ENCODE peak calls at places on chromosomes 1 and 21, in four cellular contexts. W is WTC11, H is SK-N-SH, U is K562. B is an unnamed sample.

GRCh38 chr1:228968841-228969606 is 233.7 kb downstream of the RHOU start:
- DNase-seq in W (no peak), H (no peak), U (no peak), B (no peak)

GRCh38 chr1:62735491-62736171 is 47.4 kb upstream of the DOCK7 start:
- DNase-seq in W (no peak), H (no peak), U (no peak), B (no peak)

GRCh38 chr1:6097824-6098223 is 52.1 kb downstream of the KCNAB2 start:
- DNase-seq in W (no peak), H (no peak), U (no peak), B (no peak)

GRCh38 chr1:119582801-119583200 is 65.3 kb downstream of the ZNF697 start:
- DNase-seq in W (peak), H (peak), U (peak), B (peak)

GRCh38 chr1:42753070-42753469 is 13.0 kb upstream of the CLDN19 start:
- DNase-seq in W (no peak), H (no peak), U (no peak), B (no peak)

GRCh38 chr1:25924454-25924853 is 18.2 kb upstream of the STMN1 start:
- DNase-seq in W (no peak), H (no peak), U (no peak), B (no peak)

GRCh38 chr1:209105769-209106168 is 477.7 kb upstream of the CAMK1G start:
- DNase-seq in W (no peak), H (no peak), U (no peak), B (no peak)

GRCh38 chr1:85406887-85407593 is 57.9 kb downstream of the DDAH1 start:
- DNase-seq in W (no peak), H (no peak), U (no peak), B (peak)

GRCh38 chr1:154304664-154305337 is 16.1 kb upstream of the AQP10 start:
- DNase-seq in W (no peak), H (no peak), U (peak), B (peak)

GRCh38 chr1:228437424-228437823 is 20.8 kb upstream of the TRIM17 start:
- DNase-seq in W (no peak), H (no peak), U (no peak), B (no peak)

GRCh38 chr1:200653022-200653462 is 16.7 kb downstream of the DDX59 start:
- DNase-seq in W (no peak), H (no peak), U (no peak), B (no peak)

GRCh38 chr21:15254111-15254510 is 189.3 kb upstream of the NRIP1 start:
- DNase-seq in W (no peak), H (no peak), U (no peak), B (no peak)

GRCh38 chr21:15260604-15261003 is 195.8 kb upstream of the NRIP1 start:
- DNase-seq in W (no peak), H (no peak), U (no peak), B (no peak)

GRCh38 chr21:15257646-15258045 is 192.8 kb upstream of the NRIP1 start:
- DNase-seq in W (no peak), H (no peak), U (no peak), B (no peak)

GRCh38 chr21:15252437-15252836 is 187.6 kb upstream of the NRIP1 start:
- DNase-seq in W (no peak), H (no peak), U (no peak), B (no peak)

DNA sequence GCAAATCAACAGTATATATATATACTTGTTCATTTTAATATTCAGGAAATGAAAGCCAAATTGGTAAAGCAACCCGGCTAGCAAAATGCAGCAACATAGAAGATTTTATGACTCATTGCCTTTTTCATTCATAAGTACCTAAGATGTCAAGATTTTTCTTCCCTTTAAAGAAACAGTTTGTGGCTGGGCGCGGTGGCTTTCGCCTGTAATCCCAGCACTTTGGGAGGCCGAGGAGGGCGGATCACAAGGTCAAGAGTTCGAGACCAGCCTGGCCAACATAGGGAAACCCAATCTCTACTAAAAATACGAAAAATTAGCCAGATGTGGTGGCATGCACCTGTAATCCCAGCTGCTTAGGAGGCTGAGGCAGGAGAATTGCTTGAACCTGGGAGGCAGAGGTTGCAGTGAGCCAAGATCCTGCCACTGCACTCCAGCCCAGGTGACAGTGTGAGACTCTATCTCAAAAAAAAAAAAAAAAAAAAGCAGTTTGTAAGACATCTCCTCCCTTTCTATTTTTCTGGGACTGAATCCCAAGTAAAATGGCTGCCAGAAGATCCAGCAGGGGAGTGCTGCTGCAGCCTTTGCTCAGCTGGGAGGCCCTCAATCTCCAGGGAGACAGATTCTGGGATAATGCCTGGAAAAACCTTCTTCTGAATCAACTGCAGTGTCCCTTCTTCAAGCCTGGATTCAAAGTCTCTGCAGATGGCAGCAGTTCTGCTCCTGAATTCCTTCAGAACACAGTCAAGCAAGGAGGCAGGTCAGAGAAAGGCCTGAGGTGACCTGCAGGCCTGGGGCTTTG is 190.8 kb upstream of the NRIP1 start:
- DNase-seq in W (no peak), H (no peak), U (no peak), B (no peak)
- TF ChIP-seq FOXJ3 in W (no peak), H (no peak), U (no peak), B (no peak)

GRCh38 chr1:225451340-225451739 is 23.5 kb upstream of the LBR start:
- DNase-seq in W (no peak), H (no peak), U (no peak), B (no peak)
- TF ChIP-seq USF2 in W (no peak), H (no peak), U (no peak), B (no peak)

GRCh38 chr1:3693321-3693720 is 41.0 kb downstream of the TP73 start:
- DNase-seq in W (no peak), H (no peak), U (no peak), B (no peak)

GRCh38 chr1:3696689-3697088 is 44.4 kb downstream of the TP73 start:
- DNase-seq in W (no peak), H (no peak), U (no peak), B (no peak)

GRCh38 chr1:3697810-3698209 is 45.5 kb downstream of the TP73 start:
- DNase-seq in W (no peak), H (no peak), U (no peak), B (no peak)

GRCh38 chr1:3697104-3697503 is 44.8 kb downstream of the TP73 start:
- DNase-seq in W (no peak), H (no peak), U (no peak), B (no peak)

GRCh38 chr1:3695326-3696217 is 43.3 kb downstream of the TP73 start:
- DNase-seq in W (peak), H (peak), U (peak), B (peak)
- TF ChIP-seq FOXJ3 in W (no peak), H (no peak), U (no peak), B (no peak)

GRCh38 chr1:2202843-2203601 is 8.4 kb upstream of the FAAP20 start:
- DNase-seq in W (no peak), H (no peak), U (no peak), B (no peak)

GRCh38 chr1:2204384-2205190 is 10.0 kb upstream of the FAAP20 start:
- DNase-seq in W (peak), H (peak), U (peak), B (peak)

GRCh38 chr1:2206813-2207488 is 12.4 kb upstream of the FAAP20 start:
- DNase-seq in W (no peak), H (no peak), U (peak), B (no peak)

GRCh38 chr1:2203671-2204383 is 9.3 kb upstream of the FAAP20 start:
- DNase-seq in W (no peak), H (no peak), U (no peak), B (no peak)

GRCh38 chr1:2205191-2205952 is 10.8 kb upstream of the FAAP20 start:
- DNase-seq in W (peak), H (no peak), U (no peak), B (peak)
- TF ChIP-seq USF2 in W (no peak), H (no peak), U (no peak), B (no peak)

GRCh38 chr1:157521056-157521455 is 31.3 kb downstream of the FCRL5 start:
- DNase-seq in W (no peak), H (no peak), U (no peak), B (no peak)

GRCh38 chr1:157515709-157516108 is 36.6 kb downstream of the FCRL5 start:
- DNase-seq in W (no peak), H (no peak), U (no peak), B (no peak)

GRCh38 chr1:157517026-157517425 is 35.3 kb downstream of the FCRL5 start:
- DNase-seq in W (no peak), H (no peak), U (no peak), B (no peak)

GRCh38 chr1:157520386-157520935 is 31.9 kb downstream of the FCRL5 start:
- DNase-seq in W (no peak), H (no peak), U (no peak), B (no peak)

DNA sequence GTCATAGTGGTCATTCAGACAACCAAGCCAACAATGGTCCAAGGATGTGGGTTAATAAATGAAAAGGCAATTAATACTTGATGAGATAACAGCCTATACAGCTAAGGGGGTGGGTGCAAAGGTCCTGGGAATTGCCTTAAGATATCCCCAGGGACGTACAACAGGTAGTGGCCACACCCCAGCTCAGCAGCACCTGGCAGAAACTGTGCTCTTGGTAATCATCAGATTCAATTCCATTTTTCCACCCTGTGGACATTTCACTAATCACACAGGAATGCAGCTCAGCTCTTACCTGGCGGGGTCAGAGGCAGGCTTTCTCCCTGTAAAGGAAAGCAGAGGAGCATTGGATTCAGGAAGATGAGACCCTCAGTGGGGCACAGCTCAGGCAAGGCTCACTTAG is 32.9 kb downstream of the FCRL5 start:
- DNase-seq in W (no peak), H (no peak), U (no peak), B (no peak)
- TF ChIP-seq FOXJ3 in W (no peak), H (no peak), U (no peak), B (no peak)

GRCh38 chr1:189708674-189709073 is 769.0 kb downstream of the BRINP3 start:
- DNase-seq in W (peak), H (peak), U (no peak), B (no peak)
- TF ChIP-seq USF2 in W (no peak), H (no peak), U (no peak), B (no peak)

B was measured in HepG2.